ENCODE peak calls at places on chromosomes 1 and 21, in seven cellular contexts. U is testis, L is HCT116, V is suprapubic skin, O is neural progenitor cell, Z is right atrium auricular region, I is adrenal gland. E is an unnamed sample.

GRCh38 chr1:110218739-110219138 is 8.6 kb downstream of the KCNC4 start:
- DNase-seq in I (no peak), V (no peak), O (peak; percentile 23), U (no peak), Z (no peak), L (no peak), E (no peak)

GRCh38 chr1:34865981-34866761 is 6.6 kb upstream of the SMIM12 start:
- DNase-seq in U (peak; percentile 90), L (peak; percentile 37), Z (peak; percentile 88), O (peak; percentile 85), I (peak; percentile 84), V (peak; percentile 93), E (peak; percentile 49)

GRCh38 chr1:182811975-182812727 is 22.6 kb downstream of the NPL start:
- DNase-seq in Z (no peak), O (no peak), V (no peak), I (no peak), U (no peak), L (no peak), E (no peak)

GRCh38 chr1:7101187-7101586 is 315.9 kb downstream of the CAMTA1 start:
- DNase-seq in U (no peak), Z (no peak), L (no peak), V (no peak), I (no peak), O (no peak), E (no peak)

GRCh38 chr1:149845416-149845815 is 54.0 kb upstream of the BOLA1 start:
- DNase-seq in L (no peak), I (peak; percentile 3), U (no peak), O (peak; percentile 20), Z (no peak), V (no peak), E (no peak)

GRCh38 chr1:168469690-168470089 is 74.1 kb downstream of the XCL2 start:
- DNase-seq in O (no peak), L (peak; percentile 56), I (peak; percentile 88), U (no peak), V (peak; percentile 91), Z (peak; percentile 82), E (peak; percentile 59)

GRCh38 chr1:53370369-53370961 is 42.6 kb upstream of the LRP8 start:
- DNase-seq in L (no peak), U (peak; percentile 11), Z (no peak), I (no peak), O (no peak), V (peak; percentile 25), E (peak; percentile 4)

GRCh38 chr1:210239295-210240155 is 6.9 kb downstream of the SERTAD4 start:
- DNase-seq in U (no peak), Z (peak; percentile 78), L (peak; percentile 28), I (no peak), V (no peak), O (peak; percentile 63), E (peak; percentile 56)

GRCh38 chr1:86394416-86394815 is 1.7 kb downstream of the ODF2L start:
- DNase-seq in O (no peak), U (no peak), Z (no peak), V (no peak), I (no peak), L (no peak), E (no peak)

GRCh38 chr1:207081106-207081505 is 7.6 kb upstream of the C4BPB start:
- DNase-seq in O (no peak), V (no peak), L (no peak), I (no peak), Z (no peak), U (no peak), E (no peak)

GRCh38 chr1:24900486-24900849 is 29.6 kb downstream of the RUNX3 start:
- DNase-seq in V (peak; percentile 27), O (no peak), L (no peak), I (no peak), Z (no peak), U (no peak), E (no peak)

GRCh38 chr1:172277989-172278388 is 142.5 kb upstream of the C1orf105 start:
- DNase-seq in U (no peak), V (no peak), O (no peak), I (no peak), L (no peak), Z (no peak), E (no peak)

GRCh38 chr1:153566414-153567371 is 1.0 kb upstream of the S100A2 start:
- DNase-seq in I (peak; percentile 99), Z (peak; percentile 98), L (peak; percentile 96), V (peak; percentile 99), O (peak; percentile 56), U (peak; percentile 81), E (peak; percentile 100)

GRCh38 chr1:118717893-118718292 is 270.2 kb downstream of the TBX15 start:
- DNase-seq in I (no peak), L (no peak), U (no peak), V (no peak), O (no peak), Z (no peak), E (no peak)

GRCh38 chr1:70718086-70718630 is 307.1 kb downstream of the CTH start:
- DNase-seq in V (no peak), O (no peak), I (no peak), U (no peak), L (no peak), Z (no peak), E (no peak)

GRCh38 chr1:43275826-43276620 is 6.2 kb downstream of the TMEM125 start:
- DNase-seq in I (no peak), L (no peak), O (no peak), Z (no peak), V (peak; percentile 27), U (no peak), E (peak; percentile 31)

GRCh38 chr1:241627453-241628329 is 12.5 kb downstream of the CHML start:
- DNase-seq in V (no peak), U (no peak), I (peak; percentile 46), L (peak; percentile 47), O (peak; percentile 64), Z (no peak), E (peak; percentile 44)

GRCh38 chr1:58964880-58965279 is 181.0 kb upstream of the JUN start:
- DNase-seq in L (no peak), O (no peak), U (no peak), V (no peak), Z (no peak), I (peak; percentile 36), E (no peak)

GRCh38 chr1:12015001-12015491 is 4.3 kb upstream of the MIIP start:
- DNase-seq in U (no peak), Z (no peak), O (no peak), I (no peak), L (no peak), V (no peak), E (peak; percentile 25)

GRCh38 chr21:41761211-41762181 is 5.4 kb downstream of the RIPK4 start:
- DNase-seq in L (no peak), I (peak; percentile 45), V (no peak), Z (peak; percentile 75), O (peak; percentile 59), U (no peak), E (no peak)

GRCh38 chr1:67361646-67362045 is 54.0 kb downstream of the IL12RB2 start:
- DNase-seq in Z (no peak), V (no peak), U (no peak), O (no peak), L (no peak), I (no peak), E (no peak)
- H3K4me3 ChIP-seq in Z (no peak overlapping the region), V (no peak overlapping the region), U (no peak overlapping the region), O (no peak overlapping the region), L (no peak overlapping the region), I (no peak overlapping the region), E (no peak overlapping the region)

DNA sequence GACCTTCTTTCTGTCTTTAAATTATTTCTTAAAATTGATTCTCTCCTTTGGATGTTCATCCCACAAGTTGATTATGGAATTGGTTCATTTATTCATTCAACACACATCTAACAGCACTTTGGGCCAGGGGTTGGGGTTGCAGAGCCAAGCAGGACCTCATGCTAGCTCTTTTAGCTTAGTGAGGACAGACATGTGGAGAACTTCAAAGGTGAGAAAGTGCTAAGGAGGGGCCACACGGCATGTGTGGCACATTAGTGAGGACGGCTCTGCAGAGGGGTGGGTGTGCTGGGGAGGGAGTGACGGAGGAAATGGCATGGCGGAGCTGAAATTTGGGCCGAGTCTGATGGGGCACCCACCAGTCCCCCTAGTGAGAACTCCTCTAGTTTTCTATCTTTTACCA is 32.5 kb upstream of the VASH2 start:
- DNase-seq in V (no peak), U (no peak), L (no peak), O (no peak), I (no peak), Z (no peak), E (no peak)
- TF ChIP-seq CTCF in V (no peak), U (no peak), L (no peak), O (no peak), I (no peak), Z (no peak), E (no peak)

GRCh38 chr1:115475901-115476300 is 137.9 kb upstream of the NGF start:
- DNase-seq in L (no peak), U (no peak), Z (no peak), V (no peak), I (no peak), O (no peak), E (no peak)

GRCh38 chr1:115478933-115479551 is 141.0 kb upstream of the NGF start:
- DNase-seq in V (no peak), Z (peak; percentile 38), U (no peak), L (no peak), I (no peak), O (no peak), E (no peak)

GRCh38 chr1:115477071-115477470 is 139.0 kb upstream of the NGF start:
- DNase-seq in I (no peak), V (no peak), L (no peak), Z (peak; percentile 28), U (no peak), O (no peak), E (no peak)

GRCh38 chr1:115475252-115475651 is 137.2 kb upstream of the NGF start:
- DNase-seq in U (no peak), I (no peak), O (no peak), L (no peak), Z (peak; percentile 26), V (no peak), E (no peak)

GRCh38 chr1:115476616-115477015 is 138.6 kb upstream of the NGF start:
- DNase-seq in I (no peak), V (no peak), L (no peak), O (no peak), Z (peak; percentile 18), U (no peak), E (no peak)
- H3K27ac ChIP-seq in I (no peak overlapping the region), V (no peak overlapping the region), L (no peak overlapping the region), O (no peak overlapping the region), Z (no peak overlapping the region), U (no peak overlapping the region), E (no peak overlapping the region)

DNA sequence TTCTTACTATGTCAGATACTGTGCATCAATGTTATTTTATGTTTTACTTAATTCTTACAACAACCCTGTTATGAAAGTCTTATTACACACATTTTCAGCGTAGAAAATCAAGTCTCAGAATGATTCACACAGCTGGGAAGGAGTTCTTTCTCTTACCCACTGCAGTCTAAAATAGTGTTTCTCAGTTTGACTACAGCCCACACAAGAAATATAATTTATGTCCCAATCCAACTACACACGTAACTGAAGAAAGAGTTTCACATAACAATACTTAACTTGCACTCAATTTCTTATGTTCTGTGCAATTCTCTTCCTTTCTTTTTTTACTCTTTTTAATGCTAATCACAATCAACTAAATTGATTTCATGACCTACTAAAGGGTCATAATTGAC is 252.8 kb upstream of the ADGRL2 start:
- DNase-seq in O (no peak), L (no peak), Z (no peak), I (no peak), U (no peak), V (no peak), E (no peak)
- H3K4me3 ChIP-seq in O (no peak overlapping the region), L (no peak overlapping the region), Z (no peak overlapping the region), I (no peak overlapping the region), U (no peak overlapping the region), V (no peak overlapping the region), E (no peak overlapping the region)

GRCh38 chr1:224238756-224239155 is 55.7 kb downstream of the DEGS1 start:
- DNase-seq in O (no peak), I (no peak), L (no peak), V (no peak), U (peak; percentile 51), Z (no peak), E (no peak)
- TF ChIP-seq CTCF in O (no peak), I (no peak), L (no peak), V (no peak), U (no peak), Z (no peak), E (no peak)